ENCODE peak calls at places on chromosomes 2 and 18, in eight cellular contexts. G is PC-9, E is suprapubic skin, L is IMR-90, J is keratinocyte, I is BE2C, P is astrocyte of the spinal cord, K is choroid plexus epithelial cell. A is an unnamed sample.

GRCh38 chr2:181143790-181144300 is 163.4 kb downstream of the UBE2E3 start:
- DNase-seq in L (no peak), K (peak), E (no peak), J (no peak), I (no peak), P (peak), G (no peak), A (no peak)

GRCh38 chr2:216139884-216140283 is 30.7 kb downstream of the XRCC5 start:
- DNase-seq in P (no peak), G (no peak), E (no peak), J (peak), I (peak), K (peak), L (no peak), A (peak)

GRCh38 chr2:88933980-88934379 is 242.5 kb downstream of the RPIA start:
- DNase-seq in G (no peak), K (peak), E (no peak), P (no peak), I (no peak), L (no peak), J (no peak), A (peak)

GRCh38 chr2:135845257-135845656 is 8.3 kb upstream of the LCT start:
- DNase-seq in L (no peak), G (no peak), J (no peak), P (no peak), I (no peak), K (no peak), E (no peak), A (no peak)

GRCh38 chr2:43714164-43714563 is 37.9 kb upstream of the C1GALT1C1L start:
- DNase-seq in E (no peak), P (no peak), L (peak), G (no peak), I (no peak), K (peak), J (no peak), A (peak)

GRCh38 chr2:55010149-55010591 is 40.1 kb downstream of the RTN4 start:
- DNase-seq in I (peak), L (peak), K (peak), P (peak), E (peak), G (no peak), J (no peak), A (peak)

GRCh38 chr2:24274809-24275208 is 85.5 kb downstream of the ITSN2 start:
- DNase-seq in K (no peak), I (no peak), L (no peak), J (no peak), G (no peak), P (no peak), E (no peak), A (no peak)

GRCh38 chr2:240604291-240604938 is 17.9 kb downstream of the CAPN10 start:
- DNase-seq in L (peak), E (peak), K (peak), J (no peak), G (peak), P (peak), I (peak), A (no peak)

GRCh38 chr2:240436626-240437180 is 1.2 kb downstream of the GPC1 start:
- DNase-seq in G (peak), E (peak), J (no peak), K (peak), P (peak), I (peak), L (peak), A (peak)

GRCh38 chr2:174465327-174465726 is 21.5 kb downstream of the GPR155 start:
- DNase-seq in K (peak), E (no peak), I (peak), G (no peak), J (no peak), L (no peak), P (no peak), A (no peak)

GRCh38 chr18:48036641-48037421 is 106.4 kb upstream of the SMAD2 start:
- DNase-seq in L (no peak), J (no peak), P (no peak), G (no peak), K (no peak), I (no peak), E (no peak), A (no peak)

GRCh38 chr2:79935771-79936657 is 368.5 kb downstream of the LRRTM1 start:
- DNase-seq in G (peak), K (peak), I (peak), E (no peak), P (peak), J (no peak), L (peak), A (peak)

GRCh38 chr2:15912203-15912602 is 28.1 kb upstream of the MYCN start:
- DNase-seq in P (peak), G (no peak), J (peak), E (no peak), L (peak), K (peak), I (peak), A (peak)

GRCh38 chr2:20419752-20420151 is 27.1 kb upstream of the RHOB start:
- DNase-seq in J (no peak), L (no peak), K (no peak), I (no peak), P (no peak), G (no peak), E (peak), A (no peak)

GRCh38 chr2:80281083-80281482 is 23.5 kb downstream of the LRRTM1 start:
- DNase-seq in P (no peak), L (no peak), I (no peak), E (no peak), J (no peak), G (no peak), K (no peak), A (no peak)

GRCh38 chr18:26549103-26549485 is 741 bp upstream of the KCTD1 start:
- DNase-seq in G (peak), P (peak), I (peak), E (peak), J (no peak), K (peak), L (peak), A (peak)

GRCh38 chr18:47964086-47964485 is 33.6 kb upstream of the SMAD2 start:
- DNase-seq in I (no peak), L (no peak), K (no peak), P (no peak), G (no peak), E (no peak), J (no peak), A (peak)

GRCh38 chr2:241852981-241853631 is 5.6 kb downstream of the PDCD1 start:
- DNase-seq in J (no peak), P (no peak), L (no peak), E (no peak), K (no peak), I (no peak), G (no peak), A (no peak)

GRCh38 chr2:102355526-102356380 is at the start of gene IL18R1:
- DNase-seq in L (peak), J (no peak), P (peak), I (peak), G (peak), E (peak), K (peak), A (peak)

DNA sequence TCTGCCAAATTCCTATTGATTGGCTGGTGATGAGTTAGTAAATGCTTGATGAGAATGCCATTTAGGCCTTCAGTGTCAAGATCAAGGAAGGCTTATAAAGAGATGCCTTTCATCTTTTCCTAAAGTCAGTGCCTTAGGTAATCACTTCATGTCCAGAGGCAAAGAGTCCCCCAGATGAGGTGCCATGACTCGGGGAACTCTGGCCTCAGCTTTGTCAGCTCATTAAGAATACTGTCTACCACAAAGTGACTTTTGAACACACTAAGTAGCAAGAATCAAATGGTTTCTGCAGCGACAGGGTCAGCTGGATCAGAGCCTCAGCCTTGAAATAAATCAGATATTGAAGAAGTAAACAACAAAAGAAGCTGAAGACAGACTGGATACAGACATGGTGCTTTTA is 120.2 kb upstream of the SLC39A10 start:
- DNase-seq in E (no peak), J (no peak), L (no peak), I (no peak), G (no peak), K (no peak), P (no peak), A (no peak)
- H3K4me3 ChIP-seq in E (no peak), J (no peak), L (no peak), I (no peak), G (no peak), K (no peak), P (no peak), A (no peak)

DNA sequence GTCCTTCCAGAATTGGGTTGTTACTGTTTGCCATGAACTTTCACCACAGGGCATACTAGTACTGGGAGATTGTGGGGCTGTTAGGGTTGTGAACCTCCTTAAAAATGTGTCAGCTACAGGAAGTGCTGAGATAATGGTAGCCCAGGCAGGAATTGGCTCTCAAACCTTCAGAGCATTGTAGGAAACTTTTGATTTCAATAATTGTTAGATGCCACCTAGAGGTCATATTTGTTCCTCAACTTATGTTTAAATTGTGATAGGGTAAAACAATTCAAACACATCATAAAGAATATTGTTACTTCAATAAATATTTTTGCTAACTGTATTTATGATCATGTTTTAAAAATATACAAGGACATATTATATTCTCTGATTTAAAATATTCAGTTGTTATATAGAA is 594.6 kb downstream of the ADCYAP1 start:
- DNase-seq in I (no peak), J (no peak), L (no peak), P (no peak), E (no peak), G (no peak), K (no peak), A (no peak)
- TF ChIP-seq CTCF in I (peak), J (no peak), L (no peak), P (no peak), E (no peak), G (peak), K (no peak), A (no peak)

GRCh38 chr18:10455726-10456453 is 1.5 kb downstream of the APCDD1 start:
- DNase-seq in L (no peak), J (no peak), I (no peak), P (no peak), E (no peak), G (no peak), K (no peak), A (no peak)
- H3K4me3 ChIP-seq in L (peak), J (no peak), I (no peak), P (peak), E (peak), G (no peak), K (no peak), A (peak)

GRCh38 chr2:46270384-46270783 is 26.8 kb upstream of the EPAS1 start:
- DNase-seq in K (peak), E (no peak), G (no peak), P (no peak), J (no peak), L (peak), I (no peak), A (peak)
- TF ChIP-seq CTCF in K (peak), E (no peak), G (no peak), P (no peak), J (no peak), L (no peak), I (no peak), A (no peak)

GRCh38 chr2:119015849-119016248 is 73.9 kb downstream of the MARCO start:
- DNase-seq in G (no peak), I (no peak), K (no peak), L (no peak), E (no peak), J (no peak), P (no peak), A (no peak)
- H3K4me3 ChIP-seq in G (no peak), I (no peak), K (no peak), L (no peak), E (no peak), J (no peak), P (no peak), A (no peak)